ENCODE peak calls at places on chromosome X, in eight cellular contexts. One of them, this sample, is unnamed.

GRCh38 chrX:40085086-40085551 is 12.6 kb downstream of the BCOR start:
- DNase-seq in NB4: no peak
- DNase-seq in keratinocyte: no peak
- DNase-seq in Peyer's patch: no peak
- DNase-seq in AG10803: peak; percentile 88
- DNase-seq in psoas muscle: no peak
- DNase-seq in ovary: peak; percentile 44
- DNase-seq in foreskin keratinocyte: peak; percentile 65
- DNase-seq in this sample: peak; percentile 79

GRCh38 chrX:100289159-100289558 is 120.9 kb downstream of the PCDH19 start:
- DNase-seq in NB4: no peak
- DNase-seq in keratinocyte: no peak
- DNase-seq in Peyer's patch: no peak
- DNase-seq in AG10803: no peak
- DNase-seq in psoas muscle: no peak
- DNase-seq in ovary: no peak
- DNase-seq in foreskin keratinocyte: no peak
- DNase-seq in this sample: no peak

GRCh38 chrX:15471016-15471415 is 22.1 kb downstream of the PIR start:
- DNase-seq in NB4: peak; percentile 65
- DNase-seq in keratinocyte: no peak
- DNase-seq in Peyer's patch: peak; percentile 52
- DNase-seq in AG10803: peak; percentile 76
- DNase-seq in psoas muscle: peak; percentile 77
- DNase-seq in ovary: peak; percentile 29
- DNase-seq in foreskin keratinocyte: peak; percentile 53
- DNase-seq in this sample: peak; percentile 50

GRCh38 chrX:124212622-124213021 is 119.8 kb upstream of the TEX13D start:
- DNase-seq in NB4: peak; percentile 86
- DNase-seq in keratinocyte: no peak
- DNase-seq in Peyer's patch: no peak
- DNase-seq in AG10803: peak; percentile 17
- DNase-seq in psoas muscle: no peak
- DNase-seq in ovary: no peak
- DNase-seq in foreskin keratinocyte: no peak
- DNase-seq in this sample: no peak

GRCh38 chrX:88135735-88136134 is 611.3 kb upstream of the CPXCR1 start:
- DNase-seq in NB4: peak; percentile 7
- DNase-seq in keratinocyte: no peak
- DNase-seq in Peyer's patch: no peak
- DNase-seq in AG10803: no peak
- DNase-seq in psoas muscle: no peak
- DNase-seq in ovary: no peak
- DNase-seq in foreskin keratinocyte: no peak
- DNase-seq in this sample: no peak

GRCh38 chrX:141221611-141222010 is 20.7 kb downstream of the SPANXC start:
- DNase-seq in NB4: no peak
- DNase-seq in keratinocyte: no peak
- DNase-seq in Peyer's patch: no peak
- DNase-seq in AG10803: no peak
- DNase-seq in psoas muscle: no peak
- DNase-seq in ovary: no peak
- DNase-seq in foreskin keratinocyte: no peak
- DNase-seq in this sample: no peak

GRCh38 chrX:81202413-81202794 is 502 bp downstream of the SH3BGRL start:
- DNase-seq in NB4: peak; percentile 53
- DNase-seq in keratinocyte: no peak
- DNase-seq in Peyer's patch: no peak
- DNase-seq in AG10803: no peak
- DNase-seq in psoas muscle: no peak
- DNase-seq in ovary: no peak
- DNase-seq in foreskin keratinocyte: peak; percentile 22
- DNase-seq in this sample: no peak

GRCh38 chrX:49072712-49073095 is 1.1 kb downstream of the PRAF2 start:
- DNase-seq in NB4: no peak
- DNase-seq in keratinocyte: no peak
- DNase-seq in Peyer's patch: no peak
- DNase-seq in AG10803: no peak
- DNase-seq in psoas muscle: no peak
- DNase-seq in ovary: no peak
- DNase-seq in foreskin keratinocyte: no peak
- DNase-seq in this sample: no peak

GRCh38 chrX:130523460-130524394 is 121.9 kb downstream of the RBMX2 start:
- DNase-seq in NB4: peak; percentile 10
- DNase-seq in keratinocyte: no peak
- DNase-seq in Peyer's patch: no peak
- DNase-seq in AG10803: no peak
- DNase-seq in psoas muscle: peak; percentile 54
- DNase-seq in ovary: peak; percentile 12
- DNase-seq in foreskin keratinocyte: no peak
- DNase-seq in this sample: no peak

GRCh38 chrX:71111141-71111843 is at the start of gene IL2RG:
- DNase-seq in NB4: peak; percentile 87
- DNase-seq in keratinocyte: no peak
- DNase-seq in Peyer's patch: peak; percentile 66
- DNase-seq in AG10803: no peak
- DNase-seq in psoas muscle: no peak
- DNase-seq in ovary: no peak
- DNase-seq in foreskin keratinocyte: no peak
- DNase-seq in this sample: no peak

GRCh38 chrX:21490341-21490740 is 116.1 kb downstream of the CNKSR2 start:
- DNase-seq in NB4: no peak
- DNase-seq in keratinocyte: no peak
- DNase-seq in Peyer's patch: no peak
- DNase-seq in AG10803: no peak
- DNase-seq in psoas muscle: no peak
- DNase-seq in ovary: no peak
- DNase-seq in foreskin keratinocyte: peak; percentile 29
- DNase-seq in this sample: no peak

GRCh38 chrX:44456685-44457084 is 86.0 kb downstream of the FUNDC1 start:
- DNase-seq in NB4: no peak
- DNase-seq in keratinocyte: peak; percentile 52
- DNase-seq in Peyer's patch: no peak
- DNase-seq in AG10803: no peak
- DNase-seq in psoas muscle: no peak
- DNase-seq in ovary: no peak
- DNase-seq in foreskin keratinocyte: peak; percentile 92
- DNase-seq in this sample: no peak

GRCh38 chrX:136694491-136695087 is 46.6 kb downstream of the CD40LG start:
- DNase-seq in NB4: peak; percentile 52
- DNase-seq in keratinocyte: no peak
- DNase-seq in Peyer's patch: no peak
- DNase-seq in AG10803: peak; percentile 51
- DNase-seq in psoas muscle: no peak
- DNase-seq in ovary: no peak
- DNase-seq in foreskin keratinocyte: peak; percentile 11
- DNase-seq in this sample: peak; percentile 40
- TF ChIP-seq CTCF in NB4: peak; percentile 50
- TF ChIP-seq CTCF in keratinocyte: peak; percentile 59
- TF ChIP-seq CTCF in Peyer's patch: peak; percentile 62
- TF ChIP-seq CTCF in AG10803: peak; percentile 70
- TF ChIP-seq CTCF in psoas muscle: peak; percentile 69
- TF ChIP-seq CTCF in ovary: peak; percentile 46
- TF ChIP-seq CTCF in foreskin keratinocyte: peak; percentile 69
- TF ChIP-seq CTCF in this sample: peak; percentile 78

GRCh38 chrX:18389968-18390367 is 35.4 kb upstream of the CDKL5 start:
- DNase-seq in NB4: no peak
- DNase-seq in keratinocyte: no peak
- DNase-seq in Peyer's patch: no peak
- DNase-seq in AG10803: no peak
- DNase-seq in psoas muscle: no peak
- DNase-seq in ovary: no peak
- DNase-seq in foreskin keratinocyte: no peak
- DNase-seq in this sample: no peak
- TF ChIP-seq CTCF in NB4: no peak
- TF ChIP-seq CTCF in keratinocyte: no peak
- TF ChIP-seq CTCF in Peyer's patch: no peak
- TF ChIP-seq CTCF in AG10803: no peak
- TF ChIP-seq CTCF in psoas muscle: no peak
- TF ChIP-seq CTCF in ovary: no peak
- TF ChIP-seq CTCF in foreskin keratinocyte: peak; percentile 38
- TF ChIP-seq CTCF in this sample: peak; percentile 26

DNA sequence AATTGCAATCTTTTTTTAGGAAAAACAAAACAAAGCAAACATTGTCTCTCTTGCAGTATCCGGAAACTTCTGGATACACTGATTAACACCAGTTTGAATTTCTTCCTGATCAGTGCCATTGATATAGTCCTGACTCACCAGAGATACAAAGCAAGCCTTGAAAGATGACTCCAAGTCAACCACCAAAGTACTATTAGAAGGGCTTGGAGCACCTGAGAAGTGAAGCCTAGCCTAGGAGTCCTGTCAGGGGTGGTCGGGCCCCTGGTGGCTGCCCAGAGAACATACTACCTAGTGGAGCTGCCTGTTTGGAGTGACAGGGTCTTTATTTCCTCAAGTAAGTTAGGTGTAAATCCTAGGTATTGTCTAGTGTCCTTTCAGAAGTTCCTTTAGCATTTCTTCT is 593.2 kb downstream of the ZNF674 start:
- DNase-seq in NB4: peak; percentile 4
- DNase-seq in keratinocyte: no peak
- DNase-seq in Peyer's patch: no peak
- DNase-seq in AG10803: no peak
- DNase-seq in psoas muscle: no peak
- DNase-seq in ovary: no peak
- DNase-seq in foreskin keratinocyte: peak; percentile 9
- DNase-seq in this sample: no peak
- TF ChIP-seq CTCF in NB4: no peak
- TF ChIP-seq CTCF in keratinocyte: no peak
- TF ChIP-seq CTCF in Peyer's patch: no peak
- TF ChIP-seq CTCF in AG10803: no peak
- TF ChIP-seq CTCF in psoas muscle: no peak
- TF ChIP-seq CTCF in ovary: no peak
- TF ChIP-seq CTCF in foreskin keratinocyte: peak; percentile 38
- TF ChIP-seq CTCF in this sample: no peak

GRCh38 chrX:136767104-136767941 is 13.4 kb downstream of the ARHGEF6 start:
- DNase-seq in NB4: peak; percentile 86
- DNase-seq in keratinocyte: no peak
- DNase-seq in Peyer's patch: peak; percentile 56
- DNase-seq in AG10803: peak; percentile 62
- DNase-seq in psoas muscle: peak; percentile 89
- DNase-seq in ovary: peak; percentile 57
- DNase-seq in foreskin keratinocyte: no peak
- DNase-seq in this sample: peak; percentile 55
- TF ChIP-seq CTCF in NB4: no peak
- TF ChIP-seq CTCF in keratinocyte: no peak
- TF ChIP-seq CTCF in Peyer's patch: peak; percentile 10
- TF ChIP-seq CTCF in AG10803: no peak
- TF ChIP-seq CTCF in psoas muscle: peak; percentile 36
- TF ChIP-seq CTCF in ovary: peak; percentile 22
- TF ChIP-seq CTCF in foreskin keratinocyte: peak; percentile 14
- TF ChIP-seq CTCF in this sample: peak; percentile 56

GRCh38 chrX:47158131-47158530 is 13.1 kb downstream of the RBM10 start:
- DNase-seq in NB4: peak; percentile 17
- DNase-seq in keratinocyte: no peak
- DNase-seq in Peyer's patch: no peak
- DNase-seq in AG10803: no peak
- DNase-seq in psoas muscle: no peak
- DNase-seq in ovary: no peak
- DNase-seq in foreskin keratinocyte: no peak
- DNase-seq in this sample: no peak
- TF ChIP-seq CTCF in NB4: no peak
- TF ChIP-seq CTCF in keratinocyte: no peak
- TF ChIP-seq CTCF in Peyer's patch: no peak
- TF ChIP-seq CTCF in AG10803: no peak
- TF ChIP-seq CTCF in psoas muscle: no peak
- TF ChIP-seq CTCF in ovary: no peak
- TF ChIP-seq CTCF in foreskin keratinocyte: peak; percentile 7
- TF ChIP-seq CTCF in this sample: peak; percentile 31

DNA sequence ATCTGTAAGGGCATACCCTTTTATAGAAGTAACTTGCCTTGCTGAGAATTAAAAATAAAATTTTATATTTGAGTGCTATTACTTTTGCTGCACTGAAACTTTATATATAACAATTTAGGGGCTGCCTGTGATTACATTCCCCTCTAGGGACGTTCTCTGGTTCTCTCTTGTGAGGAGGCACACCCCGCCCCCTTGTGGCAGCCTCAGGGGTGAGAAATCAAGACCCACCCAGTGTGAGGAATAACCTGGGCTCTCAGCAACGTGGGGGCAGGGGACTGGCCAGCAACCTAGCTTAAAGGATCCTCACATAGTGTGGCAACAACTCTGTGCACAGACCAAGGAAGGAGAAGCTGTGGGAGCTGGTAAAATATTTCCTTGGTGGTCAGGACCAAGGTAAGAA is 43.7 kb downstream of the MAGEA9 start:
- DNase-seq in NB4: peak; percentile 37
- DNase-seq in keratinocyte: no peak
- DNase-seq in Peyer's patch: no peak
- DNase-seq in AG10803: no peak
- DNase-seq in psoas muscle: no peak
- DNase-seq in ovary: no peak
- DNase-seq in foreskin keratinocyte: no peak
- DNase-seq in this sample: no peak
- TF ChIP-seq CTCF in NB4: peak; percentile 42
- TF ChIP-seq CTCF in keratinocyte: peak; percentile 34
- TF ChIP-seq CTCF in Peyer's patch: no peak
- TF ChIP-seq CTCF in AG10803: peak; percentile 25
- TF ChIP-seq CTCF in psoas muscle: no peak
- TF ChIP-seq CTCF in ovary: no peak
- TF ChIP-seq CTCF in foreskin keratinocyte: peak; percentile 50
- TF ChIP-seq CTCF in this sample: peak; percentile 57